ENCODE peak calls at places on chromosome 7, in eight cellular contexts. One of them, this sample, is unnamed.

GRCh38 chr7:78850093-78850740 is 603.2 kb downstream of the MAGI2 start:
- DNase-seq in A549: no peak
- DNase-seq in A172: no peak
- DNase-seq in transverse colon: no peak
- DNase-seq in RWPE1: no peak
- DNase-seq in HS-27A: no peak
- DNase-seq in colonic mucosa: no peak
- DNase-seq in CD4-positive, alpha-beta memory T cell: no peak
- DNase-seq in this sample: no peak

GRCh38 chr7:150377116-150377979 is 1.8 kb upstream of the ZNF775 start:
- DNase-seq in A172: no peak
- DNase-seq in A549: no peak
- DNase-seq in CD4-positive, alpha-beta memory T cell: no peak
- DNase-seq in transverse colon: peak
- DNase-seq in RWPE1: no peak
- DNase-seq in HS-27A: no peak
- DNase-seq in colonic mucosa: peak
- DNase-seq in this sample: no peak

GRCh38 chr7:141430426-141431142 is 120.6 kb upstream of the AGK start:
- DNase-seq in colonic mucosa: no peak
- DNase-seq in RWPE1: no peak
- DNase-seq in A172: no peak
- DNase-seq in transverse colon: no peak
- DNase-seq in HS-27A: no peak
- DNase-seq in A549: no peak
- DNase-seq in CD4-positive, alpha-beta memory T cell: no peak
- DNase-seq in this sample: no peak

GRCh38 chr7:21953766-21954165 is 8.1 kb upstream of the CDCA7L start:
- DNase-seq in HS-27A: no peak
- DNase-seq in RWPE1: no peak
- DNase-seq in A549: no peak
- DNase-seq in CD4-positive, alpha-beta memory T cell: no peak
- DNase-seq in transverse colon: no peak
- DNase-seq in A172: no peak
- DNase-seq in colonic mucosa: no peak
- DNase-seq in this sample: no peak

GRCh38 chr7:29977926-29978652 is 11.5 kb downstream of the SCRN1 start:
- DNase-seq in transverse colon: no peak
- DNase-seq in A549: peak
- DNase-seq in RWPE1: no peak
- DNase-seq in HS-27A: no peak
- DNase-seq in A172: no peak
- DNase-seq in colonic mucosa: no peak
- DNase-seq in CD4-positive, alpha-beta memory T cell: no peak
- DNase-seq in this sample: no peak

GRCh38 chr7:99001482-99002145 is 123.3 kb downstream of the TRRAP start:
- DNase-seq in colonic mucosa: no peak
- DNase-seq in A549: no peak
- DNase-seq in A172: no peak
- DNase-seq in CD4-positive, alpha-beta memory T cell: no peak
- DNase-seq in RWPE1: no peak
- DNase-seq in HS-27A: no peak
- DNase-seq in transverse colon: no peak
- DNase-seq in this sample: no peak

GRCh38 chr7:148492157-148492860 is 98.3 kb upstream of the C7orf33 start:
- DNase-seq in transverse colon: no peak
- DNase-seq in HS-27A: no peak
- DNase-seq in colonic mucosa: no peak
- DNase-seq in A172: no peak
- DNase-seq in CD4-positive, alpha-beta memory T cell: no peak
- DNase-seq in RWPE1: peak
- DNase-seq in A549: no peak
- DNase-seq in this sample: no peak

GRCh38 chr7:136807598-136807997 is 60.9 kb upstream of the CHRM2 start:
- DNase-seq in CD4-positive, alpha-beta memory T cell: no peak
- DNase-seq in A172: no peak
- DNase-seq in HS-27A: no peak
- DNase-seq in transverse colon: no peak
- DNase-seq in A549: no peak
- DNase-seq in colonic mucosa: no peak
- DNase-seq in RWPE1: no peak
- DNase-seq in this sample: no peak

GRCh38 chr7:156153590-156153989 is 341.3 kb upstream of the SHH start:
- DNase-seq in transverse colon: no peak
- DNase-seq in RWPE1: no peak
- DNase-seq in A549: no peak
- DNase-seq in HS-27A: no peak
- DNase-seq in A172: no peak
- DNase-seq in CD4-positive, alpha-beta memory T cell: no peak
- DNase-seq in colonic mucosa: no peak
- DNase-seq in this sample: no peak

GRCh38 chr7:11557627-11558026 is 274.4 kb downstream of the THSD7A start:
- DNase-seq in colonic mucosa: peak
- DNase-seq in HS-27A: no peak
- DNase-seq in CD4-positive, alpha-beta memory T cell: no peak
- DNase-seq in RWPE1: peak
- DNase-seq in transverse colon: no peak
- DNase-seq in A549: peak
- DNase-seq in A172: peak
- DNase-seq in this sample: no peak

GRCh38 chr7:45092100-45092930 is 3.5 kb upstream of the NACAD start:
- DNase-seq in RWPE1: peak
- DNase-seq in CD4-positive, alpha-beta memory T cell: no peak
- DNase-seq in A172: peak
- DNase-seq in colonic mucosa: no peak
- DNase-seq in A549: peak
- DNase-seq in transverse colon: no peak
- DNase-seq in HS-27A: no peak
- DNase-seq in this sample: no peak

GRCh38 chr7:72326365-72326764 is 85.8 kb downstream of the CALN1 start:
- DNase-seq in A549: no peak
- DNase-seq in CD4-positive, alpha-beta memory T cell: no peak
- DNase-seq in RWPE1: peak
- DNase-seq in HS-27A: no peak
- DNase-seq in A172: peak
- DNase-seq in transverse colon: no peak
- DNase-seq in colonic mucosa: no peak
- DNase-seq in this sample: peak

GRCh38 chr7:32093415-32094408 is 23.5 kb upstream of the PDE1C start:
- DNase-seq in transverse colon: no peak
- DNase-seq in RWPE1: peak
- DNase-seq in CD4-positive, alpha-beta memory T cell: no peak
- DNase-seq in A549: peak
- DNase-seq in HS-27A: peak
- DNase-seq in colonic mucosa: no peak
- DNase-seq in A172: peak
- DNase-seq in this sample: no peak

GRCh38 chr7:22653981-22654380 is 73.0 kb upstream of the IL6 start:
- DNase-seq in RWPE1: no peak
- DNase-seq in colonic mucosa: no peak
- DNase-seq in transverse colon: no peak
- DNase-seq in HS-27A: no peak
- DNase-seq in A172: no peak
- DNase-seq in CD4-positive, alpha-beta memory T cell: no peak
- DNase-seq in A549: no peak
- DNase-seq in this sample: no peak

GRCh38 chr7:27423290-27423689 is 180.7 kb downstream of the EVX1 start:
- DNase-seq in HS-27A: no peak
- DNase-seq in colonic mucosa: peak
- DNase-seq in transverse colon: peak
- DNase-seq in CD4-positive, alpha-beta memory T cell: no peak
- DNase-seq in A549: no peak
- DNase-seq in A172: peak
- DNase-seq in RWPE1: peak
- DNase-seq in this sample: peak

This sample was measured in T47D.